ENCODE peak calls at places on chromosomes 16 and 17, in ten cellular contexts. H is stimulated activated CD4-positive, alpha-beta T cell treated with anti-CD3 and anti-CD28 coated beads, Interleukin-4, amount 100 ng/mL, for 24 hours; K is ovary; J is stimulated activated CD8-positive, alpha-beta memory T cell treated with anti-CD3 and anti-CD28 coated beads, Interleukin-4, amount 100 ng/mL, for 1 hour; S is amniotic stem cell; R is effector CD4-positive, alpha-beta T cell; T is right lobe of liver; G is upper lobe of right lung; P is NCI-H1048; Q is heart left ventricle. W is an unnamed sample.

GRCh38 chr17:72266099-72266852 is 145.5 kb downstream of the SOX9 start:
- DNase-seq in H (no peak), K (no peak), J (no peak), S (no peak), R (no peak), T (no peak), G (no peak), P (no peak), Q (no peak), W (no peak)

GRCh38 chr17:47808036-47808829 is 13.4 kb downstream of the OSBPL7 start:
- DNase-seq in H (no peak), K (no peak), J (no peak), S (no peak), R (no peak), T (no peak), G (peak), P (no peak), Q (no peak), W (no peak)

GRCh38 chr16:2514333-2515179 is 804 bp downstream of the ATP6V0C start:
- DNase-seq in H (no peak), K (no peak), J (no peak), S (no peak), R (no peak), T (peak), G (peak), P (no peak), Q (no peak), W (no peak)

GRCh38 chr17:2343421-2343820 is 6.1 kb downstream of the SGSM2 start:
- DNase-seq in H (peak), K (no peak), J (no peak), S (no peak), R (no peak), T (no peak), G (no peak), P (no peak), Q (no peak), W (no peak)

GRCh38 chr17:78883533-78884131 is 19.4 kb downstream of the CEP295NL start:
- DNase-seq in H (no peak), K (peak), J (no peak), S (peak), R (no peak), T (peak), G (peak), P (peak), Q (peak), W (peak)

GRCh38 chr17:58513913-58514794 is at the start of gene MTMR4:
- DNase-seq in H (peak), K (peak), J (peak), S (peak), R (peak), T (peak), G (peak), P (no peak), Q (peak), W (peak)

GRCh38 chr17:17141279-17141678 is 64.9 kb downstream of the PLD6 start:
- DNase-seq in H (no peak), K (no peak), J (no peak), S (no peak), R (no peak), T (peak), G (no peak), P (no peak), Q (no peak), W (no peak)

GRCh38 chr16:49348408-49349176 is 25.0 kb upstream of the C16orf78 start:
- DNase-seq in H (no peak), K (no peak), J (no peak), S (no peak), R (no peak), T (no peak), G (no peak), P (no peak), Q (no peak), W (no peak)

GRCh38 chr16:74485916-74486315 is 64.6 kb upstream of the CLEC18B start:
- DNase-seq in H (no peak), K (no peak), J (no peak), S (no peak), R (no peak), T (no peak), G (no peak), P (no peak), Q (no peak), W (no peak)

GRCh38 chr16:65038125-65038524 is 83.7 kb downstream of the CDH11 start:
- DNase-seq in H (no peak), K (no peak), J (no peak), S (no peak), R (no peak), T (no peak), G (no peak), P (no peak), Q (no peak), W (no peak)

GRCh38 chr16:89112377-89113151 is 18.9 kb downstream of the ACSF3 start:
- DNase-seq in H (no peak), K (no peak), J (no peak), S (no peak), R (no peak), T (no peak), G (peak), P (no peak), Q (no peak), W (no peak)

W was measured in ascending aorta.